ENCODE peak calls at places on chromosome 2, in four cellular contexts. E, F, Q and K are unnamed samples.

GRCh38 chr2:100104718-100105677 is 37.4 kb downstream of the AFF3 start:
- DNase-seq in E (peak), F (no peak), Q (no peak), K (peak)

GRCh38 chr2:23772684-23773083 is 154.2 kb downstream of the ATAD2B start:
- DNase-seq in E (no peak), F (no peak), Q (no peak), K (no peak)

GRCh38 chr2:64274399-64275173 is 130.4 kb upstream of the PELI1 start:
- DNase-seq in E (no peak), F (no peak), Q (no peak), K (no peak)

GRCh38 chr2:164937864-164938401 is 17.4 kb downstream of the SLC38A11 start:
- DNase-seq in E (no peak), F (no peak), Q (no peak), K (no peak)

GRCh38 chr2:44560352-44560751 is 198.6 kb downstream of the CAMKMT start:
- DNase-seq in E (no peak), F (no peak), Q (no peak), K (no peak)

GRCh38 chr2:206480620-206481019 is 37.3 kb downstream of the ADAM23 start:
- DNase-seq in E (no peak), F (no peak), Q (no peak), K (no peak)

GRCh38 chr2:220394433-220394832 is 767.0 kb downstream of the SLC4A3 start:
- DNase-seq in E (no peak), F (no peak), Q (no peak), K (no peak)

GRCh38 chr2:7392076-7392787 is 475.0 kb downstream of the RNF144A start:
- DNase-seq in E (no peak), F (no peak), Q (no peak), K (no peak)

GRCh38 chr2:106536490-106536889 is 49.3 kb downstream of the CD8B2 start:
- DNase-seq in E (no peak), F (no peak), Q (no peak), K (no peak)

GRCh38 chr2:15943914-15944313 is 3.6 kb downstream of the MYCN start:
- DNase-seq in E (no peak), F (no peak), Q (no peak), K (no peak)

GRCh38 chr2:238963164-238963969 is 115.5 kb downstream of the TWIST2 start:
- DNase-seq in E (no peak), F (no peak), Q (no peak), K (no peak)

GRCh38 chr2:38381381-38382143 is 4.5 kb upstream of the ATL2 start:
- DNase-seq in E (no peak), F (no peak), Q (no peak), K (no peak)

GRCh38 chr2:203824057-203824456 is 43.5 kb upstream of the CTLA4 start:
- DNase-seq in E (no peak), F (no peak), Q (no peak), K (no peak)

GRCh38 chr2:191566347-191566746 is 111.6 kb upstream of the NABP1 start:
- DNase-seq in E (peak), F (no peak), Q (no peak), K (peak)

GRCh38 chr2:8679827-8680731 is 1.8 kb upstream of the ID2 start:
- DNase-seq in E (peak), F (no peak), Q (peak), K (peak)

GRCh38 chr2:172972005-172972619 is 103.5 kb upstream of the MAP3K20 start:
- DNase-seq in E (peak), F (peak), Q (no peak), K (no peak)

GRCh38 chr2:1488851-1489250 is 75.6 kb downstream of the TPO start:
- DNase-seq in E (no peak), F (no peak), Q (no peak), K (no peak)

GRCh38 chr2:28406276-28407096 is 13.8 kb downstream of the FOSL2 start:
- DNase-seq in E (no peak), F (peak), Q (peak), K (no peak)

GRCh38 chr2:155372969-155373368 is 674.5 kb downstream of the KCNJ3 start:
- DNase-seq in E (peak), F (no peak), Q (no peak), K (peak)

GRCh38 chr2:181970160-181970794 is 15.4 kb upstream of the PPP1R1C start:
- DNase-seq in E (no peak), F (no peak), Q (no peak), K (no peak)

GRCh38 chr2:113012436-113013335 is 7.4 kb downstream of the IL36A start:
- DNase-seq in E (no peak), F (no peak), Q (no peak), K (no peak)

GRCh38 chr2:197993830-197994229 is 189.4 kb downstream of the PLCL1 start:
- DNase-seq in E (no peak), F (no peak), Q (no peak), K (no peak)

GRCh38 chr2:237972211-237972610 is 5.4 kb downstream of the UBE2F start:
- DNase-seq in E (no peak), F (no peak), Q (no peak), K (no peak)

GRCh38 chr2:48467637-48468036 is 62.3 kb upstream of the STON1 start:
- DNase-seq in E (no peak), F (no peak), Q (no peak), K (no peak)

GRCh38 chr2:68319397-68320117 is at the start of gene CNRIP1:
- DNase-seq in E (peak), F (no peak), Q (peak), K (peak)

GRCh38 chr2:172710584-172711024 is 25.0 kb upstream of the RAPGEF4 start:
- DNase-seq in E (peak), F (no peak), Q (no peak), K (peak)

GRCh38 chr2:214902273-214902672 is 92.8 kb upstream of the BARD1 start:
- DNase-seq in E (peak), F (no peak), Q (no peak), K (peak)